ENCODE peak calls at places on chromosome 6, in eight cellular contexts. One of them, this sample, is unnamed.

GRCh38 chr6:41689171-41690008 is 46.0 kb downstream of the TFEB start:
- DNase-seq in trophoblast cell: no peak
- DNase-seq in lower leg skin: no peak
- DNase-seq in stomach: peak; percentile 65
- DNase-seq in skeletal muscle cell: no peak
- DNase-seq in astrocyte of the spinal cord: peak; percentile 15
- DNase-seq in AG04449: no peak
- DNase-seq in iPS DF 6.9: no peak
- DNase-seq in this sample: no peak

GRCh38 chr6:124823240-124824105 is 138.8 kb upstream of the RNF217 start:
- DNase-seq in iPS DF 6.9: no peak
- DNase-seq in skeletal muscle cell: no peak
- DNase-seq in trophoblast cell: no peak
- DNase-seq in lower leg skin: no peak
- DNase-seq in astrocyte of the spinal cord: peak; percentile 15
- DNase-seq in AG04449: no peak
- DNase-seq in stomach: no peak
- DNase-seq in this sample: no peak

GRCh38 chr6:161407115-161407514 is 133.3 kb upstream of the AGPAT4 start:
- DNase-seq in AG04449: no peak
- DNase-seq in trophoblast cell: no peak
- DNase-seq in iPS DF 6.9: no peak
- DNase-seq in lower leg skin: no peak
- DNase-seq in skeletal muscle cell: no peak
- DNase-seq in stomach: no peak
- DNase-seq in astrocyte of the spinal cord: no peak
- DNase-seq in this sample: no peak

GRCh38 chr6:3088446-3088845 is 20.2 kb downstream of the RIPK1 start:
- DNase-seq in lower leg skin: no peak
- DNase-seq in AG04449: no peak
- DNase-seq in stomach: no peak
- DNase-seq in astrocyte of the spinal cord: peak; percentile 49
- DNase-seq in trophoblast cell: no peak
- DNase-seq in skeletal muscle cell: no peak
- DNase-seq in iPS DF 6.9: no peak
- DNase-seq in this sample: no peak

GRCh38 chr6:32666420-32667300 is at the start of gene HLA-DQB1:
- DNase-seq in stomach: no peak
- DNase-seq in AG04449: no peak
- DNase-seq in astrocyte of the spinal cord: no peak
- DNase-seq in lower leg skin: peak; percentile 19
- DNase-seq in iPS DF 6.9: no peak
- DNase-seq in skeletal muscle cell: no peak
- DNase-seq in trophoblast cell: peak; percentile 52
- DNase-seq in this sample: no peak

GRCh38 chr6:3324262-3324942 is 65.7 kb downstream of the PSMG4 start:
- DNase-seq in AG04449: peak; percentile 75
- DNase-seq in lower leg skin: no peak
- DNase-seq in astrocyte of the spinal cord: peak; percentile 89
- DNase-seq in trophoblast cell: peak; percentile 35
- DNase-seq in skeletal muscle cell: peak; percentile 81
- DNase-seq in stomach: no peak
- DNase-seq in iPS DF 6.9: no peak
- DNase-seq in this sample: peak; percentile 76

GRCh38 chr6:89559487-89559886 is 79.1 kb downstream of the LYRM2 start:
- DNase-seq in lower leg skin: no peak
- DNase-seq in AG04449: no peak
- DNase-seq in stomach: no peak
- DNase-seq in astrocyte of the spinal cord: no peak
- DNase-seq in skeletal muscle cell: no peak
- DNase-seq in trophoblast cell: no peak
- DNase-seq in iPS DF 6.9: no peak
- DNase-seq in this sample: no peak

GRCh38 chr6:146312606-146313005 is 231.0 kb upstream of the RAB32 start:
- DNase-seq in trophoblast cell: no peak
- DNase-seq in lower leg skin: no peak
- DNase-seq in skeletal muscle cell: no peak
- DNase-seq in iPS DF 6.9: no peak
- DNase-seq in astrocyte of the spinal cord: no peak
- DNase-seq in stomach: no peak
- DNase-seq in AG04449: no peak
- DNase-seq in this sample: no peak

GRCh38 chr6:35497571-35498406 is 910 bp upstream of the TEAD3 start:
- DNase-seq in AG04449: no peak
- DNase-seq in iPS DF 6.9: no peak
- DNase-seq in lower leg skin: peak; percentile 63
- DNase-seq in trophoblast cell: peak; percentile 56
- DNase-seq in astrocyte of the spinal cord: peak; percentile 67
- DNase-seq in skeletal muscle cell: peak; percentile 33
- DNase-seq in stomach: peak; percentile 56
- DNase-seq in this sample: no peak

GRCh38 chr6:16683524-16684194 is 77.6 kb downstream of the ATXN1 start:
- DNase-seq in iPS DF 6.9: no peak
- DNase-seq in AG04449: no peak
- DNase-seq in skeletal muscle cell: peak; percentile 47
- DNase-seq in trophoblast cell: peak; percentile 53
- DNase-seq in lower leg skin: peak; percentile 88
- DNase-seq in stomach: no peak
- DNase-seq in astrocyte of the spinal cord: peak; percentile 82
- DNase-seq in this sample: peak; percentile 66

GRCh38 chr6:6758915-6759654 is 170.6 kb downstream of the LY86 start:
- DNase-seq in AG04449: no peak
- DNase-seq in iPS DF 6.9: peak; percentile 47
- DNase-seq in lower leg skin: peak; percentile 56
- DNase-seq in stomach: peak; percentile 66
- DNase-seq in skeletal muscle cell: no peak
- DNase-seq in astrocyte of the spinal cord: peak; percentile 68
- DNase-seq in trophoblast cell: peak; percentile 64
- DNase-seq in this sample: peak; percentile 46

GRCh38 chr6:132362318-132363185 is 38.7 kb downstream of the MOXD1 start:
- DNase-seq in lower leg skin: no peak
- DNase-seq in skeletal muscle cell: no peak
- DNase-seq in iPS DF 6.9: no peak
- DNase-seq in AG04449: no peak
- DNase-seq in astrocyte of the spinal cord: no peak
- DNase-seq in stomach: no peak
- DNase-seq in trophoblast cell: no peak
- DNase-seq in this sample: no peak

GRCh38 chr6:157045831-157046454 is 268.8 kb downstream of the ARID1B start:
- DNase-seq in trophoblast cell: peak; percentile 54
- DNase-seq in iPS DF 6.9: no peak
- DNase-seq in astrocyte of the spinal cord: peak; percentile 80
- DNase-seq in lower leg skin: no peak
- DNase-seq in stomach: no peak
- DNase-seq in skeletal muscle cell: no peak
- DNase-seq in AG04449: no peak
- DNase-seq in this sample: peak; percentile 74

GRCh38 chr6:166672624-166673165 is 45.6 kb upstream of the RPS6KA2 start:
- DNase-seq in lower leg skin: no peak
- DNase-seq in astrocyte of the spinal cord: no peak
- DNase-seq in AG04449: no peak
- DNase-seq in stomach: no peak
- DNase-seq in iPS DF 6.9: no peak
- DNase-seq in trophoblast cell: no peak
- DNase-seq in skeletal muscle cell: no peak
- DNase-seq in this sample: no peak
- H3K4me3 ChIP-seq in lower leg skin: no peak overlapping the region
- H3K4me3 ChIP-seq in astrocyte of the spinal cord: no peak overlapping the region
- H3K4me3 ChIP-seq in AG04449: no peak overlapping the region
- H3K4me3 ChIP-seq in stomach: no peak overlapping the region
- H3K4me3 ChIP-seq in iPS DF 6.9: no peak overlapping the region
- H3K4me3 ChIP-seq in trophoblast cell: no peak overlapping the region
- H3K4me3 ChIP-seq in skeletal muscle cell: no peak overlapping the region
- H3K4me3 ChIP-seq in this sample: no peak overlapping the region

GRCh38 chr6:106099235-106099537 is 13.1 kb downstream of the PRDM1 start:
- DNase-seq in trophoblast cell: peak; percentile 19
- DNase-seq in stomach: no peak
- DNase-seq in astrocyte of the spinal cord: no peak
- DNase-seq in AG04449: no peak
- DNase-seq in lower leg skin: no peak
- DNase-seq in skeletal muscle cell: no peak
- DNase-seq in iPS DF 6.9: no peak
- DNase-seq in this sample: no peak
- H3K4me3 ChIP-seq in trophoblast cell: no peak overlapping the region
- H3K4me3 ChIP-seq in stomach: peak overlapping the region; percentile 35
- H3K4me3 ChIP-seq in astrocyte of the spinal cord: no peak overlapping the region
- H3K4me3 ChIP-seq in AG04449: peak overlapping the region; percentile 21
- H3K4me3 ChIP-seq in lower leg skin: no peak overlapping the region
- H3K4me3 ChIP-seq in skeletal muscle cell: peak overlapping the region; percentile 14
- H3K4me3 ChIP-seq in iPS DF 6.9: no peak overlapping the region
- H3K4me3 ChIP-seq in this sample: no peak overlapping the region

GRCh38 chr6:96014846-96015245 is 928 bp upstream of the FUT9 start:
- DNase-seq in AG04449: no peak
- DNase-seq in stomach: no peak
- DNase-seq in trophoblast cell: no peak
- DNase-seq in iPS DF 6.9: no peak
- DNase-seq in astrocyte of the spinal cord: no peak
- DNase-seq in skeletal muscle cell: no peak
- DNase-seq in lower leg skin: no peak
- DNase-seq in this sample: no peak
- H3K4me3 ChIP-seq in AG04449: no peak overlapping the region
- H3K4me3 ChIP-seq in stomach: peak overlapping the region; percentile 60
- H3K4me3 ChIP-seq in trophoblast cell: no peak overlapping the region
- H3K4me3 ChIP-seq in iPS DF 6.9: peak overlapping the region; percentile 62
- H3K4me3 ChIP-seq in astrocyte of the spinal cord: no peak overlapping the region
- H3K4me3 ChIP-seq in skeletal muscle cell: no peak overlapping the region
- H3K4me3 ChIP-seq in lower leg skin: no peak overlapping the region
- H3K4me3 ChIP-seq in this sample: peak overlapping the region; percentile 41

GRCh38 chr6:80689700-80690099 is 583.2 kb downstream of the BCKDHB start:
- DNase-seq in iPS DF 6.9: no peak
- DNase-seq in stomach: no peak
- DNase-seq in trophoblast cell: no peak
- DNase-seq in astrocyte of the spinal cord: no peak
- DNase-seq in lower leg skin: no peak
- DNase-seq in skeletal muscle cell: no peak
- DNase-seq in AG04449: no peak
- DNase-seq in this sample: no peak
- H3K4me3 ChIP-seq in iPS DF 6.9: no peak overlapping the region
- H3K4me3 ChIP-seq in stomach: no peak overlapping the region
- H3K4me3 ChIP-seq in trophoblast cell: no peak overlapping the region
- H3K4me3 ChIP-seq in astrocyte of the spinal cord: no peak overlapping the region
- H3K4me3 ChIP-seq in lower leg skin: no peak overlapping the region
- H3K4me3 ChIP-seq in skeletal muscle cell: no peak overlapping the region
- H3K4me3 ChIP-seq in AG04449: no peak overlapping the region
- H3K4me3 ChIP-seq in this sample: no peak overlapping the region

GRCh38 chr6:82362868-82363267 is 749 bp upstream of the TPBG start:
- DNase-seq in trophoblast cell: peak; percentile 3
- DNase-seq in stomach: no peak
- DNase-seq in lower leg skin: no peak
- DNase-seq in AG04449: peak; percentile 70
- DNase-seq in astrocyte of the spinal cord: peak; percentile 90
- DNase-seq in iPS DF 6.9: no peak
- DNase-seq in skeletal muscle cell: peak; percentile 74
- DNase-seq in this sample: peak; percentile 90
- H3K4me3 ChIP-seq in trophoblast cell: peak overlapping the region; percentile 78
- H3K4me3 ChIP-seq in stomach: peak overlapping the region; percentile 65
- H3K4me3 ChIP-seq in lower leg skin: peak overlapping the region; percentile 59
- H3K4me3 ChIP-seq in AG04449: peak overlapping the region; percentile 84
- H3K4me3 ChIP-seq in astrocyte of the spinal cord: peak overlapping the region; percentile 87
- H3K4me3 ChIP-seq in iPS DF 6.9: peak overlapping the region; percentile 75
- H3K4me3 ChIP-seq in skeletal muscle cell: peak overlapping the region; percentile 85
- H3K4me3 ChIP-seq in this sample: peak overlapping the region; percentile 77